ENCODE peak calls at places on chromosome 22, in six cellular contexts. N is NCI-H1105 treated with DMSO at 0.1 percent for 48 hours, F is lung, M is keratinocyte, W is HT-29, V is NCI-H1694 treated with DMSO at 0.1 percent for 48 hours. O is an unnamed sample.

GRCh38 chr22:19691721-19692341 is 22.5 kb upstream of the SEPTIN5 start:
- DNase-seq in N (no peak), F (no peak), M (peak), W (peak), V (no peak), O (no peak)

GRCh38 chr22:24728790-24729637 is 45.5 kb downstream of the PIWIL3 start:
- DNase-seq in N (no peak), F (no peak), M (no peak), W (no peak), V (no peak), O (no peak)

GRCh38 chr22:30423296-30423958 is 2.1 kb upstream of the MTFP1 start:
- DNase-seq in N (no peak), F (peak), M (no peak), W (no peak), V (no peak), O (peak)

GRCh38 chr22:39130892-39131855 is 21.3 kb downstream of the CBX7 start:
- DNase-seq in N (no peak), F (no peak), M (no peak), W (no peak), V (no peak), O (no peak)

GRCh38 chr22:46079861-46080821 is 70.2 kb upstream of the PPARA start:
- DNase-seq in N (peak), F (no peak), M (no peak), W (no peak), V (peak), O (no peak)

GRCh38 chr22:44645531-44645930 is 56.5 kb upstream of the PRR5 start:
- DNase-seq in N (no peak), F (no peak), M (no peak), W (no peak), V (no peak), O (no peak)

GRCh38 chr22:30015846-30016245 is 64.4 kb upstream of the HORMAD2 start:
- DNase-seq in N (no peak), F (no peak), M (no peak), W (no peak), V (no peak), O (no peak)

GRCh38 chr22:19137384-19138216 is 6.5 kb downstream of the TSSK2 start:
- DNase-seq in N (no peak), F (no peak), M (no peak), W (no peak), V (no peak), O (no peak)

GRCh38 chr22:16827506-16827905 is 2.3 kb upstream of the XKR3 start:
- DNase-seq in N (no peak), F (no peak), M (no peak), W (no peak), V (no peak), O (no peak)

GRCh38 chr22:37231406-37232139 is 12.5 kb downstream of the RAC2 start:
- DNase-seq in N (no peak), F (no peak), M (no peak), W (no peak), V (no peak), O (no peak)

GRCh38 chr22:33472462-33473344 is 414.5 kb upstream of the SYN3 start:
- DNase-seq in N (no peak), F (no peak), M (no peak), W (no peak), V (no peak), O (no peak)

GRCh38 chr22:39421691-39422090 is 22.1 kb downstream of the TAB1 start:
- DNase-seq in N (no peak), F (no peak), M (no peak), W (no peak), V (no peak), O (no peak)

GRCh38 chr22:40982482-40983385 is 31.6 kb downstream of the RBX1 start:
- DNase-seq in N (no peak), F (no peak), M (no peak), W (no peak), V (no peak), O (no peak)

GRCh38 chr22:19691007-19691720 is 23.1 kb upstream of the SEPTIN5 start:
- DNase-seq in N (no peak), F (no peak), M (no peak), W (no peak), V (no peak), O (no peak)

GRCh38 chr22:32311551-32312071 is 46.1 kb upstream of the RFPL3 start:
- DNase-seq in N (no peak), F (no peak), M (no peak), W (no peak), V (no peak), O (no peak)

GRCh38 chr22:30602049-30602448 is 4.9 kb upstream of the TCN2 start:
- DNase-seq in N (no peak), F (no peak), M (no peak), W (peak), V (no peak), O (no peak)

GRCh38 chr22:43252319-43252718 is 65.4 kb upstream of the TTLL12 start:
- DNase-seq in N (no peak), F (no peak), M (no peak), W (no peak), V (no peak), O (no peak)

GRCh38 chr22:28051787-28052356 is 132.8 kb upstream of the PITPNB start:
- DNase-seq in N (peak), F (peak), M (peak), W (peak), V (peak), O (no peak)

GRCh38 chr22:25060522-25061071 is 108.1 kb downstream of the KIAA1671 start:
- DNase-seq in N (no peak), F (no peak), M (no peak), W (no peak), V (no peak), O (no peak)

GRCh38 chr22:39463277-39463676 is 6.5 kb downstream of the MGAT3 start:
- DNase-seq in N (no peak), F (no peak), M (no peak), W (no peak), V (no peak), O (no peak)

GRCh38 chr22:44336962-44337657 is 24.4 kb upstream of the SHISAL1 start:
- DNase-seq in N (no peak), F (no peak), M (no peak), W (no peak), V (no peak), O (no peak)

GRCh38 chr22:25546751-25547150 is 17.7 kb upstream of the GRK3 start:
- DNase-seq in N (no peak), F (no peak), M (no peak), W (no peak), V (no peak), O (no peak)

GRCh38 chr22:41589260-41589600 is 410 bp downstream of the PMM1 start:
- DNase-seq in N (peak), F (peak), M (no peak), W (no peak), V (no peak), O (no peak)

GRCh38 chr22:48477031-48477721 is 1350.5 kb downstream of the BRD1 start:
- DNase-seq in N (no peak), F (no peak), M (no peak), W (no peak), V (no peak), O (no peak)

GRCh38 chr22:23845661-23846469 is 7.1 kb upstream of the DERL3 start:
- DNase-seq in N (no peak), F (no peak), M (no peak), W (no peak), V (no peak), O (no peak)

GRCh38 chr22:18024956-18025720 is 777 bp upstream of the MICAL3 start:
- DNase-seq in N (no peak), F (no peak), M (no peak), W (no peak), V (no peak), O (no peak)

O was measured in effector CD4-positive, alpha-beta T cell.